ENCODE peak calls at places on chromosomes 4 and X, in four cellular contexts. One of them, this sample, is unnamed.

GRCh38 chrX:25524150-25524549 is 508.4 kb upstream of the ARX start:
- DNase-seq in SK-N-SH: no peak
- DNase-seq in K562: no peak
- DNase-seq in GM12878: no peak
- DNase-seq in this sample: peak; percentile 82

GRCh38 chr4:128068927-128069326 is 7.8 kb downstream of the LARP1B start:
- DNase-seq in SK-N-SH: peak; percentile 24
- DNase-seq in K562: peak; percentile 11
- DNase-seq in GM12878: no peak
- DNase-seq in this sample: peak; percentile 29

GRCh38 chr4:78653655-78654054 is 102.1 kb downstream of the ANXA3 start:
- DNase-seq in SK-N-SH: peak; percentile 38
- DNase-seq in K562: peak; percentile 47
- DNase-seq in GM12878: no peak
- DNase-seq in this sample: no peak

GRCh38 chr4:57911203-57911602 is 801.0 kb upstream of the IGFBP7 start:
- DNase-seq in SK-N-SH: no peak
- DNase-seq in K562: no peak
- DNase-seq in GM12878: no peak
- DNase-seq in this sample: no peak

GRCh38 chrX:131588995-131589394 is 45.1 kb downstream of the OR13H1 start:
- DNase-seq in SK-N-SH: no peak
- DNase-seq in K562: no peak
- DNase-seq in GM12878: no peak
- DNase-seq in this sample: no peak

GRCh38 chr4:129344058-129344457 is 248.1 kb downstream of the C4orf33 start:
- DNase-seq in SK-N-SH: peak; percentile 34
- DNase-seq in K562: peak; percentile 35
- DNase-seq in GM12878: no peak
- DNase-seq in this sample: peak; percentile 19

GRCh38 chrX:32514986-32515385 is 696.4 kb downstream of the DMD start:
- DNase-seq in SK-N-SH: no peak
- DNase-seq in K562: no peak
- DNase-seq in GM12878: no peak
- DNase-seq in this sample: no peak

GRCh38 chrX:131747173-131747572 is 203.3 kb downstream of the OR13H1 start:
- DNase-seq in SK-N-SH: peak; percentile 39
- DNase-seq in K562: no peak
- DNase-seq in GM12878: peak; percentile 98
- DNase-seq in this sample: no peak

GRCh38 chr4:1400191-1400805 is 5.9 kb downstream of the NKX1-1 start:
- DNase-seq in SK-N-SH: peak; percentile 21
- DNase-seq in K562: no peak
- DNase-seq in GM12878: no peak
- DNase-seq in this sample: no peak

GRCh38 chr4:185803015-185803414 is 9.0 kb downstream of the SORBS2 start:
- DNase-seq in SK-N-SH: peak; percentile 48
- DNase-seq in K562: no peak
- DNase-seq in GM12878: no peak
- DNase-seq in this sample: no peak

GRCh38 chr4:168648929-168649328 is 152.1 kb downstream of the PALLD start:
- DNase-seq in SK-N-SH: no peak
- DNase-seq in K562: no peak
- DNase-seq in GM12878: no peak
- DNase-seq in this sample: no peak

GRCh38 chrX:109487640-109488039 is 5.8 kb upstream of the GUCY2F start:
- DNase-seq in SK-N-SH: no peak
- DNase-seq in K562: no peak
- DNase-seq in GM12878: no peak
- DNase-seq in this sample: no peak

GRCh38 chr4:39732728-39733127 is 34.8 kb downstream of the UBE2K start:
- DNase-seq in SK-N-SH: no peak
- DNase-seq in K562: no peak
- DNase-seq in GM12878: no peak
- DNase-seq in this sample: no peak

GRCh38 chr4:48360285-48360965 is 19.1 kb downstream of the SLAIN2 start:
- DNase-seq in SK-N-SH: no peak
- DNase-seq in K562: no peak
- DNase-seq in GM12878: no peak
- DNase-seq in this sample: no peak

GRCh38 chr4:3510481-3510880 is 21.7 kb downstream of the LRPAP1 start:
- DNase-seq in SK-N-SH: no peak
- DNase-seq in K562: no peak
- DNase-seq in GM12878: no peak
- DNase-seq in this sample: no peak

GRCh38 chr4:6939761-6940743 is 30.4 kb downstream of the TBC1D14 start:
- DNase-seq in SK-N-SH: no peak
- DNase-seq in K562: peak; percentile 33
- DNase-seq in GM12878: no peak
- DNase-seq in this sample: no peak

GRCh38 chr4:15610855-15611254 is 44.3 kb downstream of the FBXL5 start:
- DNase-seq in SK-N-SH: no peak
- DNase-seq in K562: no peak
- DNase-seq in GM12878: no peak
- DNase-seq in this sample: no peak

GRCh38 chr4:125368161-125368560 is 53.4 kb downstream of the FAT4 start:
- DNase-seq in SK-N-SH: peak; percentile 1
- DNase-seq in K562: no peak
- DNase-seq in GM12878: no peak
- DNase-seq in this sample: no peak

GRCh38 chrX:129719931-129720520 is 18.8 kb upstream of the XPNPEP2 start:
- DNase-seq in SK-N-SH: no peak
- DNase-seq in K562: no peak
- DNase-seq in GM12878: no peak
- DNase-seq in this sample: no peak

GRCh38 chr4:41967392-41967791 is 14.2 kb upstream of the DCAF4L1 start:
- DNase-seq in SK-N-SH: no peak
- DNase-seq in K562: no peak
- DNase-seq in GM12878: no peak
- DNase-seq in this sample: no peak

GRCh38 chr4:41964401-41964800 is 17.2 kb upstream of the DCAF4L1 start:
- DNase-seq in SK-N-SH: no peak
- DNase-seq in K562: no peak
- DNase-seq in GM12878: no peak
- DNase-seq in this sample: no peak

GRCh38 chr4:41957634-41958033 is 22.4 kb downstream of the TMEM33 start:
- DNase-seq in SK-N-SH: peak; percentile 41
- DNase-seq in K562: peak; percentile 60
- DNase-seq in GM12878: peak; percentile 20
- DNase-seq in this sample: peak; percentile 27

DNA sequence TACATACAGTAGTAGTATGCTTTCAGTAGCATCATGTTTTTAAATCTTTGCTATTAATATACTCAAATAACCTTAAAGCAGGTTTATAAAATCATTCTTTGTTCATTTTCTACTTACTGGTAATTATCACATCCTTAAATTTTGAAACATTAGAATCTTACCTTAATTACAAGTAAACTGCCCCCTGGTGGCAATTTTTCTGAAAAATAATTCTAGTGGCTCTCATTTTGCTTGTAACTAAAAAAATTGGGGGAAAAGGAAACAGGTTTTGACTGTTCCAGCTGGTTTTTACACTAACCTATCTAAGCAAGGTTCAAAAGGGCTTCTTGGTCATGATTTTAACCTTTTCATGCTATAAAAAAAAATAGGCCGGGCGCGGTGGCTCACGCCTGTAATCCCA is 18.5 kb upstream of the DCAF4L1 start:
- DNase-seq in SK-N-SH: peak; percentile 17
- DNase-seq in K562: no peak
- DNase-seq in GM12878: no peak
- DNase-seq in this sample: peak; percentile 37
- TF ChIP-seq NFIC in SK-N-SH: no peak
- TF ChIP-seq NFIC in K562: no peak
- TF ChIP-seq NFIC in GM12878: no peak
- TF ChIP-seq NFIC in this sample: no peak

GRCh38 chrX:134144231-134144630 is 92.8 kb upstream of the CCDC160 start:
- DNase-seq in SK-N-SH: peak; percentile 5
- DNase-seq in K562: peak; percentile 4
- DNase-seq in GM12878: no peak
- DNase-seq in this sample: peak; percentile 25
- TF ChIP-seq NFIC in SK-N-SH: no peak
- TF ChIP-seq NFIC in K562: no peak
- TF ChIP-seq NFIC in GM12878: no peak
- TF ChIP-seq NFIC in this sample: no peak

GRCh38 chr4:152462715-152463114 is 73.2 kb downstream of the FBXW7 start:
- DNase-seq in SK-N-SH: no peak
- DNase-seq in K562: no peak
- DNase-seq in GM12878: no peak
- DNase-seq in this sample: no peak

GRCh38 chr4:152458801-152459302 is 77.0 kb downstream of the FBXW7 start:
- DNase-seq in SK-N-SH: no peak
- DNase-seq in K562: no peak
- DNase-seq in GM12878: peak; percentile 31
- DNase-seq in this sample: peak; percentile 10

GRCh38 chr4:152459326-152459725 is 76.6 kb downstream of the FBXW7 start:
- DNase-seq in SK-N-SH: no peak
- DNase-seq in K562: no peak
- DNase-seq in GM12878: no peak
- DNase-seq in this sample: no peak

GRCh38 chr4:152462047-152462446 is 73.8 kb downstream of the FBXW7 start:
- DNase-seq in SK-N-SH: no peak
- DNase-seq in K562: no peak
- DNase-seq in GM12878: peak; percentile 64
- DNase-seq in this sample: peak; percentile 26

GRCh38 chr4:152460488-152460887 is 75.4 kb downstream of the FBXW7 start:
- DNase-seq in SK-N-SH: no peak
- DNase-seq in K562: no peak
- DNase-seq in GM12878: peak; percentile 43
- DNase-seq in this sample: peak; percentile 25
- TF ChIP-seq NFIC in SK-N-SH: no peak
- TF ChIP-seq NFIC in K562: no peak
- TF ChIP-seq NFIC in GM12878: no peak
- TF ChIP-seq NFIC in this sample: no peak

DNA sequence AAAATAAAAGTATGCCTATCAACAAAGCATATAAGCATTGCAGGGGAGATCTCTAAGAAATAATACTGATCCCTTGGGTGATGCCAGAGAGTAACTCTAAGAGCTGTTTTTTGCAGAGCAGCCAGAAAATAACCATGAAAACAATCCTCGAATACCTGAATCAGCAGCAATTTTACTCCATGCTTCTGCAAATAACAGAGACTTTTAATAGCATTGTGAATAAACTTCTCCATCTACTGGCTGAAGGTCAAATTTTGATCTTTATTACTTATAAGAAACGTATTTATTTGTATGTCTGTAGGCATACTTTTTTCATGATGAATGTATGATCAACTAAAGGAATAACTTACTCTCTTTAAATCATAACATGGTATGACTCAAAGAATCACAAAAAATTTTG is 334.5 kb downstream of the GALNTL6 start:
- DNase-seq in SK-N-SH: no peak
- DNase-seq in K562: no peak
- DNase-seq in GM12878: no peak
- DNase-seq in this sample: no peak
- TF ChIP-seq NFIC in SK-N-SH: no peak
- TF ChIP-seq NFIC in K562: no peak
- TF ChIP-seq NFIC in GM12878: no peak
- TF ChIP-seq NFIC in this sample: no peak

GRCh38 chr4:132230025-132230424 is 919.1 kb upstream of the PCDH10 start:
- DNase-seq in SK-N-SH: no peak
- DNase-seq in K562: no peak
- DNase-seq in GM12878: no peak
- DNase-seq in this sample: no peak
- TF ChIP-seq NFIC in SK-N-SH: no peak
- TF ChIP-seq NFIC in K562: no peak
- TF ChIP-seq NFIC in GM12878: no peak
- TF ChIP-seq NFIC in this sample: no peak